ENCODE peak calls at places on chromosomes 5 and 9, in eight cellular contexts. One of them, this sample, is unnamed.

GRCh38 chr9:116198344-116198743 is 44.8 kb downstream of the PAPPA start:
- DNase-seq in GM18507: no peak
- DNase-seq in NCI-H2081: no peak
- DNase-seq in endodermal cell: no peak
- DNase-seq in activated naive CD4-positive, alpha-beta T cell treated with anti-CD3 and anti-CD28 coated beads, Interleukin-2, amount 50 U/mL, for 16 hours: no peak
- DNase-seq in anterior cingulate cortex: no peak
- DNase-seq in mucosa of descending colon: no peak
- DNase-seq in OCI-LY7: no peak
- DNase-seq in this sample: peak; percentile 59

GRCh38 chr5:80231693-80232092 is 24.2 kb downstream of the SERINC5 start:
- DNase-seq in anterior cingulate cortex: no peak
- DNase-seq in GM18507: no peak
- DNase-seq in endodermal cell: no peak
- DNase-seq in mucosa of descending colon: no peak
- DNase-seq in activated naive CD4-positive, alpha-beta T cell treated with anti-CD3 and anti-CD28 coated beads, Interleukin-2, amount 50 U/mL, for 16 hours: no peak
- DNase-seq in NCI-H2081: no peak
- DNase-seq in OCI-LY7: no peak
- DNase-seq in this sample: peak; percentile 17

GRCh38 chr5:134571703-134572405 is 46.4 kb downstream of the JADE2 start:
- DNase-seq in GM18507: no peak
- DNase-seq in NCI-H2081: no peak
- DNase-seq in endodermal cell: no peak
- DNase-seq in anterior cingulate cortex: no peak
- DNase-seq in OCI-LY7: no peak
- DNase-seq in mucosa of descending colon: peak; percentile 43
- DNase-seq in activated naive CD4-positive, alpha-beta T cell treated with anti-CD3 and anti-CD28 coated beads, Interleukin-2, amount 50 U/mL, for 16 hours: no peak
- DNase-seq in this sample: no peak

GRCh38 chr5:179289756-179290385 is 55.4 kb downstream of the ADAMTS2 start:
- DNase-seq in anterior cingulate cortex: no peak
- DNase-seq in mucosa of descending colon: peak; percentile 0
- DNase-seq in OCI-LY7: no peak
- DNase-seq in activated naive CD4-positive, alpha-beta T cell treated with anti-CD3 and anti-CD28 coated beads, Interleukin-2, amount 50 U/mL, for 16 hours: no peak
- DNase-seq in NCI-H2081: no peak
- DNase-seq in GM18507: no peak
- DNase-seq in endodermal cell: no peak
- DNase-seq in this sample: no peak

GRCh38 chr9:101062686-101063085 is 34.2 kb downstream of the PLPPR1 start:
- DNase-seq in endodermal cell: no peak
- DNase-seq in mucosa of descending colon: no peak
- DNase-seq in activated naive CD4-positive, alpha-beta T cell treated with anti-CD3 and anti-CD28 coated beads, Interleukin-2, amount 50 U/mL, for 16 hours: no peak
- DNase-seq in NCI-H2081: no peak
- DNase-seq in GM18507: no peak
- DNase-seq in OCI-LY7: no peak
- DNase-seq in anterior cingulate cortex: no peak
- DNase-seq in this sample: no peak

GRCh38 chr5:31328031-31328430 is 134.5 kb downstream of the CDH6 start:
- DNase-seq in endodermal cell: no peak
- DNase-seq in anterior cingulate cortex: no peak
- DNase-seq in mucosa of descending colon: no peak
- DNase-seq in OCI-LY7: no peak
- DNase-seq in NCI-H2081: no peak
- DNase-seq in activated naive CD4-positive, alpha-beta T cell treated with anti-CD3 and anti-CD28 coated beads, Interleukin-2, amount 50 U/mL, for 16 hours: no peak
- DNase-seq in GM18507: no peak
- DNase-seq in this sample: no peak

GRCh38 chr5:132005591-132005990 is 5.9 kb downstream of the ACSL6 start:
- DNase-seq in NCI-H2081: no peak
- DNase-seq in anterior cingulate cortex: no peak
- DNase-seq in activated naive CD4-positive, alpha-beta T cell treated with anti-CD3 and anti-CD28 coated beads, Interleukin-2, amount 50 U/mL, for 16 hours: no peak
- DNase-seq in OCI-LY7: no peak
- DNase-seq in mucosa of descending colon: peak; percentile 22
- DNase-seq in endodermal cell: no peak
- DNase-seq in GM18507: no peak
- DNase-seq in this sample: no peak

GRCh38 chr5:141760193-141760592 is 78.2 kb upstream of the ARAP3 start:
- DNase-seq in endodermal cell: no peak
- DNase-seq in mucosa of descending colon: no peak
- DNase-seq in GM18507: no peak
- DNase-seq in anterior cingulate cortex: no peak
- DNase-seq in NCI-H2081: no peak
- DNase-seq in activated naive CD4-positive, alpha-beta T cell treated with anti-CD3 and anti-CD28 coated beads, Interleukin-2, amount 50 U/mL, for 16 hours: no peak
- DNase-seq in OCI-LY7: peak; percentile 43
- DNase-seq in this sample: no peak

GRCh38 chr5:67156976-67157583 is 39.5 kb downstream of the CD180 start:
- DNase-seq in anterior cingulate cortex: no peak
- DNase-seq in GM18507: peak; percentile 11
- DNase-seq in endodermal cell: peak; percentile 74
- DNase-seq in mucosa of descending colon: no peak
- DNase-seq in NCI-H2081: peak; percentile 3
- DNase-seq in activated naive CD4-positive, alpha-beta T cell treated with anti-CD3 and anti-CD28 coated beads, Interleukin-2, amount 50 U/mL, for 16 hours: peak; percentile 52
- DNase-seq in OCI-LY7: peak; percentile 68
- DNase-seq in this sample: no peak

GRCh38 chr5:43900974-43901373 is 298.0 kb downstream of the NNT start:
- DNase-seq in OCI-LY7: no peak
- DNase-seq in mucosa of descending colon: no peak
- DNase-seq in GM18507: no peak
- DNase-seq in activated naive CD4-positive, alpha-beta T cell treated with anti-CD3 and anti-CD28 coated beads, Interleukin-2, amount 50 U/mL, for 16 hours: no peak
- DNase-seq in NCI-H2081: no peak
- DNase-seq in anterior cingulate cortex: no peak
- DNase-seq in endodermal cell: no peak
- DNase-seq in this sample: no peak

GRCh38 chr5:115815693-115816225 is 700 bp downstream of the CDO1 start:
- DNase-seq in NCI-H2081: no peak
- DNase-seq in mucosa of descending colon: peak; percentile 45
- DNase-seq in endodermal cell: no peak
- DNase-seq in anterior cingulate cortex: no peak
- DNase-seq in OCI-LY7: no peak
- DNase-seq in GM18507: no peak
- DNase-seq in activated naive CD4-positive, alpha-beta T cell treated with anti-CD3 and anti-CD28 coated beads, Interleukin-2, amount 50 U/mL, for 16 hours: no peak
- DNase-seq in this sample: peak; percentile 68

GRCh38 chr5:119274767-119275130 is 81.1 kb upstream of the TNFAIP8 start:
- DNase-seq in GM18507: no peak
- DNase-seq in activated naive CD4-positive, alpha-beta T cell treated with anti-CD3 and anti-CD28 coated beads, Interleukin-2, amount 50 U/mL, for 16 hours: no peak
- DNase-seq in mucosa of descending colon: no peak
- DNase-seq in OCI-LY7: peak; percentile 58
- DNase-seq in endodermal cell: no peak
- DNase-seq in anterior cingulate cortex: no peak
- DNase-seq in NCI-H2081: no peak
- DNase-seq in this sample: no peak

GRCh38 chr5:168562274-168562673 is 16.9 kb downstream of the PANK3 start:
- DNase-seq in mucosa of descending colon: no peak
- DNase-seq in endodermal cell: no peak
- DNase-seq in OCI-LY7: no peak
- DNase-seq in NCI-H2081: no peak
- DNase-seq in GM18507: no peak
- DNase-seq in anterior cingulate cortex: no peak
- DNase-seq in activated naive CD4-positive, alpha-beta T cell treated with anti-CD3 and anti-CD28 coated beads, Interleukin-2, amount 50 U/mL, for 16 hours: no peak
- DNase-seq in this sample: no peak

GRCh38 chr9:38682713-38683112 is 37.2 kb downstream of the FAM240B start:
- DNase-seq in mucosa of descending colon: no peak
- DNase-seq in GM18507: no peak
- DNase-seq in endodermal cell: peak; percentile 61
- DNase-seq in OCI-LY7: no peak
- DNase-seq in activated naive CD4-positive, alpha-beta T cell treated with anti-CD3 and anti-CD28 coated beads, Interleukin-2, amount 50 U/mL, for 16 hours: no peak
- DNase-seq in NCI-H2081: no peak
- DNase-seq in anterior cingulate cortex: no peak
- DNase-seq in this sample: peak; percentile 96

GRCh38 chr9:37902804-37903580 is 935 bp downstream of the SLC25A51 start:
- DNase-seq in endodermal cell: no peak
- DNase-seq in anterior cingulate cortex: no peak
- DNase-seq in activated naive CD4-positive, alpha-beta T cell treated with anti-CD3 and anti-CD28 coated beads, Interleukin-2, amount 50 U/mL, for 16 hours: no peak
- DNase-seq in OCI-LY7: peak; percentile 54
- DNase-seq in mucosa of descending colon: no peak
- DNase-seq in NCI-H2081: no peak
- DNase-seq in GM18507: no peak
- DNase-seq in this sample: no peak

GRCh38 chr5:6606884-6607558 is 25.8 kb downstream of the NSUN2 start:
- DNase-seq in activated naive CD4-positive, alpha-beta T cell treated with anti-CD3 and anti-CD28 coated beads, Interleukin-2, amount 50 U/mL, for 16 hours: no peak
- DNase-seq in GM18507: no peak
- DNase-seq in NCI-H2081: no peak
- DNase-seq in anterior cingulate cortex: no peak
- DNase-seq in mucosa of descending colon: no peak
- DNase-seq in endodermal cell: no peak
- DNase-seq in OCI-LY7: no peak
- DNase-seq in this sample: peak; percentile 32

GRCh38 chr5:69512740-69513260 is 20.2 kb downstream of the OCLN start:
- DNase-seq in mucosa of descending colon: no peak
- DNase-seq in endodermal cell: no peak
- DNase-seq in GM18507: no peak
- DNase-seq in activated naive CD4-positive, alpha-beta T cell treated with anti-CD3 and anti-CD28 coated beads, Interleukin-2, amount 50 U/mL, for 16 hours: no peak
- DNase-seq in OCI-LY7: no peak
- DNase-seq in NCI-H2081: no peak
- DNase-seq in anterior cingulate cortex: no peak
- DNase-seq in this sample: no peak

GRCh38 chr5:142883025-142883424 is 112.8 kb downstream of the ARHGAP26 start:
- DNase-seq in OCI-LY7: no peak
- DNase-seq in GM18507: no peak
- DNase-seq in endodermal cell: no peak
- DNase-seq in NCI-H2081: no peak
- DNase-seq in activated naive CD4-positive, alpha-beta T cell treated with anti-CD3 and anti-CD28 coated beads, Interleukin-2, amount 50 U/mL, for 16 hours: no peak
- DNase-seq in anterior cingulate cortex: no peak
- DNase-seq in mucosa of descending colon: no peak
- DNase-seq in this sample: peak; percentile 91

GRCh38 chr9:123686131-123686848 is 243.6 kb downstream of the DENND1A start:
- DNase-seq in anterior cingulate cortex: no peak
- DNase-seq in GM18507: no peak
- DNase-seq in OCI-LY7: no peak
- DNase-seq in NCI-H2081: peak; percentile 41
- DNase-seq in endodermal cell: no peak
- DNase-seq in activated naive CD4-positive, alpha-beta T cell treated with anti-CD3 and anti-CD28 coated beads, Interleukin-2, amount 50 U/mL, for 16 hours: no peak
- DNase-seq in mucosa of descending colon: no peak
- DNase-seq in this sample: no peak

GRCh38 chr9:21919377-21920362 is 74.5 kb downstream of the CDKN2A start:
- DNase-seq in mucosa of descending colon: no peak
- DNase-seq in GM18507: no peak
- DNase-seq in anterior cingulate cortex: no peak
- DNase-seq in activated naive CD4-positive, alpha-beta T cell treated with anti-CD3 and anti-CD28 coated beads, Interleukin-2, amount 50 U/mL, for 16 hours: no peak
- DNase-seq in endodermal cell: no peak
- DNase-seq in NCI-H2081: peak; percentile 20
- DNase-seq in OCI-LY7: peak; percentile 68
- DNase-seq in this sample: no peak

GRCh38 chr9:4237748-4238511 is 61.9 kb downstream of the GLIS3 start:
- DNase-seq in GM18507: no peak
- DNase-seq in anterior cingulate cortex: no peak
- DNase-seq in mucosa of descending colon: no peak
- DNase-seq in NCI-H2081: no peak
- DNase-seq in endodermal cell: peak; percentile 87
- DNase-seq in OCI-LY7: no peak
- DNase-seq in activated naive CD4-positive, alpha-beta T cell treated with anti-CD3 and anti-CD28 coated beads, Interleukin-2, amount 50 U/mL, for 16 hours: no peak
- DNase-seq in this sample: no peak

GRCh38 chr9:77291714-77292113 is 114.4 kb downstream of the VPS13A start:
- DNase-seq in activated naive CD4-positive, alpha-beta T cell treated with anti-CD3 and anti-CD28 coated beads, Interleukin-2, amount 50 U/mL, for 16 hours: no peak
- DNase-seq in OCI-LY7: peak; percentile 2
- DNase-seq in endodermal cell: peak; percentile 77
- DNase-seq in GM18507: no peak
- DNase-seq in mucosa of descending colon: no peak
- DNase-seq in NCI-H2081: peak; percentile 9
- DNase-seq in anterior cingulate cortex: no peak
- DNase-seq in this sample: peak; percentile 62

GRCh38 chr9:79686381-79687130 is 114.8 kb downstream of the TLE4 start:
- DNase-seq in endodermal cell: no peak
- DNase-seq in GM18507: no peak
- DNase-seq in mucosa of descending colon: no peak
- DNase-seq in NCI-H2081: no peak
- DNase-seq in activated naive CD4-positive, alpha-beta T cell treated with anti-CD3 and anti-CD28 coated beads, Interleukin-2, amount 50 U/mL, for 16 hours: no peak
- DNase-seq in OCI-LY7: no peak
- DNase-seq in anterior cingulate cortex: no peak
- DNase-seq in this sample: peak; percentile 65

GRCh38 chr5:149818116-149818515 is 88.0 kb downstream of the PPARGC1B start:
- DNase-seq in mucosa of descending colon: no peak
- DNase-seq in NCI-H2081: no peak
- DNase-seq in endodermal cell: no peak
- DNase-seq in OCI-LY7: no peak
- DNase-seq in activated naive CD4-positive, alpha-beta T cell treated with anti-CD3 and anti-CD28 coated beads, Interleukin-2, amount 50 U/mL, for 16 hours: no peak
- DNase-seq in GM18507: no peak
- DNase-seq in anterior cingulate cortex: no peak
- DNase-seq in this sample: no peak

GRCh38 chr9:93577940-93578682 is 1.7 kb downstream of the PHF2 start:
- DNase-seq in NCI-H2081: no peak
- DNase-seq in activated naive CD4-positive, alpha-beta T cell treated with anti-CD3 and anti-CD28 coated beads, Interleukin-2, amount 50 U/mL, for 16 hours: no peak
- DNase-seq in anterior cingulate cortex: no peak
- DNase-seq in mucosa of descending colon: no peak
- DNase-seq in endodermal cell: peak; percentile 52
- DNase-seq in GM18507: no peak
- DNase-seq in OCI-LY7: peak; percentile 16
- DNase-seq in this sample: peak; percentile 52

GRCh38 chr9:108708448-108708847 is 147.3 kb downstream of the ACTL7B start:
- DNase-seq in anterior cingulate cortex: peak; percentile 79
- DNase-seq in endodermal cell: no peak
- DNase-seq in OCI-LY7: no peak
- DNase-seq in mucosa of descending colon: no peak
- DNase-seq in GM18507: no peak
- DNase-seq in activated naive CD4-positive, alpha-beta T cell treated with anti-CD3 and anti-CD28 coated beads, Interleukin-2, amount 50 U/mL, for 16 hours: no peak
- DNase-seq in NCI-H2081: no peak
- DNase-seq in this sample: no peak

GRCh38 chr5:13783731-13784130 is 160.8 kb downstream of the DNAH5 start:
- DNase-seq in endodermal cell: no peak
- DNase-seq in GM18507: no peak
- DNase-seq in anterior cingulate cortex: peak; percentile 35
- DNase-seq in NCI-H2081: no peak
- DNase-seq in activated naive CD4-positive, alpha-beta T cell treated with anti-CD3 and anti-CD28 coated beads, Interleukin-2, amount 50 U/mL, for 16 hours: no peak
- DNase-seq in OCI-LY7: no peak
- DNase-seq in mucosa of descending colon: no peak
- DNase-seq in this sample: no peak

GRCh38 chr9:3858961-3859360 is 333.2 kb upstream of the RFX3 start:
- DNase-seq in endodermal cell: no peak
- DNase-seq in OCI-LY7: no peak
- DNase-seq in NCI-H2081: no peak
- DNase-seq in activated naive CD4-positive, alpha-beta T cell treated with anti-CD3 and anti-CD28 coated beads, Interleukin-2, amount 50 U/mL, for 16 hours: no peak
- DNase-seq in anterior cingulate cortex: no peak
- DNase-seq in mucosa of descending colon: no peak
- DNase-seq in GM18507: no peak
- DNase-seq in this sample: no peak

GRCh38 chr5:173984218-173984617 is 4.8 kb upstream of the C5orf47 start:
- DNase-seq in anterior cingulate cortex: no peak
- DNase-seq in activated naive CD4-positive, alpha-beta T cell treated with anti-CD3 and anti-CD28 coated beads, Interleukin-2, amount 50 U/mL, for 16 hours: no peak
- DNase-seq in NCI-H2081: no peak
- DNase-seq in OCI-LY7: peak; percentile 46
- DNase-seq in GM18507: no peak
- DNase-seq in endodermal cell: peak; percentile 70
- DNase-seq in mucosa of descending colon: no peak
- DNase-seq in this sample: no peak

GRCh38 chr5:956941-957729 is 51.5 kb upstream of the NKD2 start:
- DNase-seq in GM18507: no peak
- DNase-seq in endodermal cell: no peak
- DNase-seq in anterior cingulate cortex: no peak
- DNase-seq in mucosa of descending colon: peak; percentile 57
- DNase-seq in NCI-H2081: no peak
- DNase-seq in activated naive CD4-positive, alpha-beta T cell treated with anti-CD3 and anti-CD28 coated beads, Interleukin-2, amount 50 U/mL, for 16 hours: no peak
- DNase-seq in OCI-LY7: no peak
- DNase-seq in this sample: peak; percentile 83

GRCh38 chr9:122053951-122054350 is 39.2 kb downstream of the TTLL11 start:
- DNase-seq in endodermal cell: no peak
- DNase-seq in activated naive CD4-positive, alpha-beta T cell treated with anti-CD3 and anti-CD28 coated beads, Interleukin-2, amount 50 U/mL, for 16 hours: no peak
- DNase-seq in GM18507: no peak
- DNase-seq in anterior cingulate cortex: no peak
- DNase-seq in OCI-LY7: no peak
- DNase-seq in mucosa of descending colon: no peak
- DNase-seq in NCI-H2081: no peak
- DNase-seq in this sample: no peak

GRCh38 chr5:134038143-134038542 is 33.4 kb upstream of the VDAC1 start:
- DNase-seq in OCI-LY7: no peak
- DNase-seq in endodermal cell: no peak
- DNase-seq in activated naive CD4-positive, alpha-beta T cell treated with anti-CD3 and anti-CD28 coated beads, Interleukin-2, amount 50 U/mL, for 16 hours: no peak
- DNase-seq in anterior cingulate cortex: no peak
- DNase-seq in NCI-H2081: peak; percentile 9
- DNase-seq in mucosa of descending colon: no peak
- DNase-seq in GM18507: no peak
- DNase-seq in this sample: no peak

GRCh38 chr5:13251623-13252367 is 692.7 kb downstream of the DNAH5 start:
- DNase-seq in activated naive CD4-positive, alpha-beta T cell treated with anti-CD3 and anti-CD28 coated beads, Interleukin-2, amount 50 U/mL, for 16 hours: no peak
- DNase-seq in GM18507: no peak
- DNase-seq in OCI-LY7: no peak
- DNase-seq in NCI-H2081: no peak
- DNase-seq in mucosa of descending colon: no peak
- DNase-seq in anterior cingulate cortex: no peak
- DNase-seq in endodermal cell: peak; percentile 55
- DNase-seq in this sample: no peak